ENCODE peak calls at places on chromosomes 2 and 18, in eight cellular contexts. L is colonic mucosa, G is fibroblast of lung, Q is hepatocyte, U is sigmoid colon, E is endodermal cell, A is adrenal gland, Z is testis. Y is an unnamed sample.

GRCh38 chr2:48601349-48601748 is 16.3 kb upstream of the GTF2A1L start:
- DNase-seq in L (peak; percentile 23), G (peak; percentile 35), Q (peak; percentile 59), U (no peak), E (peak; percentile 81), A (no peak), Z (peak; percentile 62), Y (peak; percentile 8)

GRCh38 chr18:10405014-10405493 is 49.4 kb upstream of the APCDD1 start:
- DNase-seq in L (no peak), G (no peak), Q (no peak), U (no peak), E (no peak), A (no peak), Z (no peak), Y (no peak)

GRCh38 chr2:85309699-85310321 is 18.0 kb downstream of the TGOLN2 start:
- DNase-seq in L (no peak), G (no peak), Q (no peak), U (no peak), E (no peak), A (peak; percentile 23), Z (no peak), Y (no peak)

GRCh38 chr2:172288603-172289002 is 138.8 kb upstream of the ITGA6 start:
- DNase-seq in L (no peak), G (peak; percentile 54), Q (peak; percentile 33), U (no peak), E (peak; percentile 16), A (no peak), Z (no peak), Y (no peak)

GRCh38 chr18:22551536-22552151 is 133.9 kb upstream of the CTAGE1 start:
- DNase-seq in L (no peak), G (peak; percentile 100), Q (no peak), U (no peak), E (no peak), A (peak; percentile 89), Z (no peak), Y (no peak)

GRCh38 chr2:29326926-29327325 is 211.7 kb downstream of the CLIP4 start:
- DNase-seq in L (no peak), G (peak; percentile 86), Q (no peak), U (no peak), E (no peak), A (no peak), Z (no peak), Y (no peak)

GRCh38 chr18:22290004-22290403 is 120.6 kb downstream of the GATA6 start:
- DNase-seq in L (no peak), G (no peak), Q (no peak), U (no peak), E (no peak), A (no peak), Z (no peak), Y (no peak)

GRCh38 chr2:161237397-161238263 is 70.6 kb upstream of the PSMD14 start:
- DNase-seq in L (peak; percentile 60), G (peak; percentile 49), Q (peak; percentile 54), U (peak; percentile 88), E (peak; percentile 81), A (peak; percentile 40), Z (peak; percentile 52), Y (peak; percentile 49)

GRCh38 chr2:38620282-38620977 is 17.7 kb upstream of the HNRNPLL start:
- DNase-seq in L (no peak), G (peak; percentile 68), Q (peak; percentile 14), U (no peak), E (no peak), A (no peak), Z (no peak), Y (no peak)

GRCh38 chr18:52499018-52499417 is 159.0 kb downstream of the DCC start:
- DNase-seq in L (no peak), G (no peak), Q (peak; percentile 57), U (no peak), E (no peak), A (no peak), Z (no peak), Y (no peak)

GRCh38 chr2:58065248-58065647 is 18.6 kb downstream of the VRK2 start:
- DNase-seq in L (no peak), G (no peak), Q (no peak), U (no peak), E (no peak), A (no peak), Z (no peak), Y (no peak)

GRCh38 chr2:58064136-58064535 is 17.5 kb downstream of the VRK2 start:
- DNase-seq in L (no peak), G (no peak), Q (no peak), U (no peak), E (no peak), A (no peak), Z (no peak), Y (no peak)

GRCh38 chr2:58057890-58058590 is 11.4 kb downstream of the VRK2 start:
- DNase-seq in L (no peak), G (no peak), Q (no peak), U (no peak), E (no peak), A (no peak), Z (no peak), Y (no peak)

GRCh38 chr2:58067001-58067400 is 20.4 kb downstream of the VRK2 start:
- DNase-seq in L (no peak), G (no peak), Q (no peak), U (no peak), E (no peak), A (no peak), Z (no peak), Y (no peak)

DNA sequence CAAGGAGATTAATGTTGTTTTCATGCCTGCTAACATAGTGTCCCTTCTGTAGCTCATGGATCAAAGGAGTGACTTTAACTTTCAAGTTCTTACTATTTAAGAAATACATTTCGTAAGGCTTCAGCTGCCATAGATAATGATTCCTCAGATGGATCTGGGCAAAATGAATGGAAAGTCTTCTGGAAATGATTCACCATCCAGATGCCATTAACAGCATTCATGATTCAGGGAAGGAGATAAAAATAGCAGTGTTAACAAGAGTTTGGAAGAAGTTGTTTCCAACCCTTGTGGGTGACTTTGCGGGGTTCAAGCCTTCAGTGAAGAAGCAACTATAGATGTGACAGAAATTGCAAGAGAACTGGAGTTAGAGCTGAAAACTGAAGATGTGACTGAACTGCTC is 17.0 kb downstream of the VRK2 start:
- DNase-seq in L (no peak), G (peak; percentile 83), Q (no peak), U (no peak), E (no peak), A (no peak), Z (no peak), Y (no peak)
- H3K4me1 ChIP-seq in L (no peaks in the 10 kb centered on the region), G (peaks cover 13% of the 10 kb centered on the region), Q (no peaks in the 10 kb centered on the region), U (no peaks in the 10 kb centered on the region), E (no peaks in the 10 kb centered on the region), A (peaks cover 11% of the 10 kb centered on the region), Z (no peaks in the 10 kb centered on the region), Y (no peaks in the 10 kb centered on the region)

GRCh38 chr18:647304-647703 is 10.1 kb upstream of the TYMS start:
- DNase-seq in L (no peak), G (no peak), Q (no peak), U (no peak), E (no peak), A (no peak), Z (no peak), Y (no peak)

GRCh38 chr18:650428-650858 is 7.0 kb upstream of the TYMS start:
- DNase-seq in L (no peak), G (no peak), Q (no peak), U (no peak), E (no peak), A (no peak), Z (no peak), Y (peak; percentile 63)

GRCh38 chr18:649341-649740 is 8.1 kb upstream of the TYMS start:
- DNase-seq in L (no peak), G (no peak), Q (no peak), U (no peak), E (no peak), A (no peak), Z (no peak), Y (no peak)

GRCh38 chr18:641224-641623 is 16.2 kb upstream of the TYMS start:
- DNase-seq in L (no peak), G (no peak), Q (no peak), U (no peak), E (no peak), A (no peak), Z (no peak), Y (no peak)

GRCh38 chr18:644395-645004 is 13.0 kb upstream of the TYMS start:
- DNase-seq in L (no peak), G (peak; percentile 35), Q (no peak), U (no peak), E (no peak), A (no peak), Z (no peak), Y (no peak)
- TF ChIP-seq CTCF in L (no peak), G (no peak), Q (no peak), U (no peak), E (peak; percentile 39), A (no peak), Z (no peak), Y (no peak)

GRCh38 chr2:233976087-233976486 is 58.9 kb downstream of the TRPM8 start:
- DNase-seq in L (no peak), G (no peak), Q (no peak), U (no peak), E (no peak), A (no peak), Z (no peak), Y (no peak)

GRCh38 chr2:233974530-233975071 is 57.4 kb downstream of the TRPM8 start:
- DNase-seq in L (no peak), G (peak; percentile 100), Q (peak; percentile 71), U (no peak), E (no peak), A (peak; percentile 99), Z (no peak), Y (no peak)

GRCh38 chr2:233979748-233980147 is 62.6 kb downstream of the TRPM8 start:
- DNase-seq in L (no peak), G (no peak), Q (no peak), U (no peak), E (no peak), A (no peak), Z (no peak), Y (no peak)

GRCh38 chr2:233977296-233977837 is 60.2 kb downstream of the TRPM8 start:
- DNase-seq in L (no peak), G (no peak), Q (no peak), U (no peak), E (peak; percentile 74), A (no peak), Z (no peak), Y (no peak)

DNA sequence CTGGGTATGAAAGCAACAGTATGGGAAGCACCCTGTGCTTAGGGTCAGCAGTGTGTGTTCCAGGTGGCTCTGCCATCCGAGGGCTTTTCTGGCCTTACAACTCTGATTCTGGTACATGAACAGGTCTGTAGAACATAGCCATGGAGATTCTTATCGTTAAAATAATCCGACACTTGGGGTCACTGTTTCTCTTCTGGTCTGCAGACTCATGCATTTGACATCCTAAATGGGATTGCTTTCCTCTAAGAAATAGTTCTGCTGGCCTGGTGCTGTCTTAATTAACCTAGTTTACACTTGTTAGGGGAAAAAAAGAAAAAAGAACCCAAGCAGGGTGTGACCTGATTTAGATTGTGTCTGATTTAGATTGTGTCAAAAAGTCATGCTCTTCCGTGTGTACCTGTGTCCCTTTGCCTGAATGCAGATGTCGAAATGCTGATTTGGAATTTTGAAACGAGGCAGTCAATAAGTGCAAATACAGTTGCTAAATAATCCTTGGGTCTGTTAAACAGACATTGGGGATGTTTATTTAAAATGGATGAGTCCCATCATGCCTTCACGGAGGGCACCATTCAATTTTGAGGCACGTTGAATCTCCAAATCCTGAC is 59.6 kb downstream of the TRPM8 start:
- DNase-seq in L (no peak), G (peak; percentile 76), Q (peak; percentile 63), U (no peak), E (peak; percentile 51), A (no peak), Z (no peak), Y (peak; percentile 41)
- H3K4me1 ChIP-seq in L (no peaks in the 10 kb centered on the region), G (peaks cover 31% of the 10 kb centered on the region), Q (no peaks in the 10 kb centered on the region), U (no peaks in the 10 kb centered on the region), E (no peaks in the 10 kb centered on the region), A (peaks cover 3% of the 10 kb centered on the region), Z (peaks cover 4% of the 10 kb centered on the region), Y (no peaks in the 10 kb centered on the region)

GRCh38 chr2:118906186-118906585 is 35.8 kb upstream of the MARCO start:
- DNase-seq in L (no peak), G (no peak), Q (no peak), U (no peak), E (no peak), A (no peak), Z (no peak), Y (no peak)
- TF ChIP-seq CTCF in L (no peak), G (no peak), Q (no peak), U (no peak), E (no peak), A (no peak), Z (no peak), Y (no peak)